ENCODE peak calls at places on chromosomes 4 and X, in five cellular contexts. One of them, this sample, is unnamed.
A peak's percentile ranks its signal among the peaks of the same experiment; 100 is the strongest.

GRCh38 chrX:24332868-24333267 is 19.0 kb upstream of the SUPT20HL2 start:
- DNase-seq in Daoy: no peak
- DNase-seq in adipocyte: peak; percentile 1
- DNase-seq in posterior cingulate gyrus: no peak
- DNase-seq in H1: no peak
- DNase-seq in this sample: no peak

GRCh38 chr4:23455482-23455881 is 434.4 kb downstream of the PPARGC1A start:
- DNase-seq in adipocyte: no peak
- DNase-seq in H1: peak; percentile 13
- DNase-seq in Daoy: peak; percentile 14
- DNase-seq in posterior cingulate gyrus: no peak
- DNase-seq in this sample: no peak

GRCh38 chrX:50081282-50081955 is 119.4 kb downstream of the AKAP4 start:
- DNase-seq in adipocyte: peak; percentile 30
- DNase-seq in Daoy: peak; percentile 15
- DNase-seq in posterior cingulate gyrus: no peak
- DNase-seq in H1: no peak
- DNase-seq in this sample: peak; percentile 3

GRCh38 chrX:39967348-39967747 is 130.4 kb downstream of the BCOR start:
- DNase-seq in adipocyte: no peak
- DNase-seq in H1: no peak
- DNase-seq in posterior cingulate gyrus: no peak
- DNase-seq in Daoy: no peak
- DNase-seq in this sample: no peak

GRCh38 chr4:105991726-105992125 is 96.5 kb downstream of the NPNT start:
- DNase-seq in H1: no peak
- DNase-seq in adipocyte: no peak
- DNase-seq in Daoy: no peak
- DNase-seq in posterior cingulate gyrus: no peak
- DNase-seq in this sample: no peak

GRCh38 chr4:137180349-137180748 is 351.9 kb downstream of the PCDH18 start:
- DNase-seq in Daoy: peak; percentile 0
- DNase-seq in H1: peak; percentile 17
- DNase-seq in posterior cingulate gyrus: no peak
- DNase-seq in adipocyte: no peak
- DNase-seq in this sample: no peak

GRCh38 chrX:70089575-70090297 is 27.5 kb downstream of the OTUD6A start:
- DNase-seq in Daoy: peak; percentile 11
- DNase-seq in H1: no peak
- DNase-seq in adipocyte: no peak
- DNase-seq in posterior cingulate gyrus: no peak
- DNase-seq in this sample: no peak

GRCh38 chr4:145736241-145736831 is 56.4 kb downstream of the C4orf51 start:
- DNase-seq in Daoy: no peak
- DNase-seq in adipocyte: no peak
- DNase-seq in H1: no peak
- DNase-seq in posterior cingulate gyrus: no peak
- DNase-seq in this sample: peak; percentile 69

GRCh38 chr4:2245787-2246275 is 3.9 kb upstream of the HAUS3 start:
- DNase-seq in posterior cingulate gyrus: no peak
- DNase-seq in H1: no peak
- DNase-seq in Daoy: no peak
- DNase-seq in adipocyte: no peak
- DNase-seq in this sample: no peak

GRCh38 chr4:185424905-185425599 is 712 bp downstream of the UFSP2 start:
- DNase-seq in posterior cingulate gyrus: no peak
- DNase-seq in H1: no peak
- DNase-seq in Daoy: no peak
- DNase-seq in adipocyte: peak; percentile 21
- DNase-seq in this sample: no peak

GRCh38 chr4:152342293-152342692 is 193.6 kb downstream of the FBXW7 start:
- DNase-seq in posterior cingulate gyrus: no peak
- DNase-seq in H1: no peak
- DNase-seq in Daoy: peak; percentile 11
- DNase-seq in adipocyte: no peak
- DNase-seq in this sample: no peak

GRCh38 chr4:27066591-27066990 is 205.9 kb downstream of the STIM2 start:
- DNase-seq in adipocyte: no peak
- DNase-seq in posterior cingulate gyrus: no peak
- DNase-seq in Daoy: no peak
- DNase-seq in H1: no peak
- DNase-seq in this sample: no peak

GRCh38 chr4:575281-576141 is 584 bp downstream of the TMEM271 start:
- DNase-seq in adipocyte: peak; percentile 42
- DNase-seq in H1: peak; percentile 47
- DNase-seq in posterior cingulate gyrus: no peak
- DNase-seq in Daoy: peak; percentile 29
- DNase-seq in this sample: peak; percentile 33

GRCh38 chrX:39309721-39310152 is 508.5 kb downstream of the MID1IP1 start:
- DNase-seq in Daoy: peak; percentile 60
- DNase-seq in H1: no peak
- DNase-seq in posterior cingulate gyrus: no peak
- DNase-seq in adipocyte: no peak
- DNase-seq in this sample: no peak

GRCh38 chr4:141657550-141657949 is 21.2 kb downstream of the IL15 start:
- DNase-seq in posterior cingulate gyrus: no peak
- DNase-seq in adipocyte: no peak
- DNase-seq in H1: no peak
- DNase-seq in Daoy: no peak
- DNase-seq in this sample: no peak

GRCh38 chr4:76377481-76377901 is 43.5 kb downstream of the CCDC158 start:
- DNase-seq in posterior cingulate gyrus: no peak
- DNase-seq in Daoy: no peak
- DNase-seq in adipocyte: no peak
- DNase-seq in H1: no peak
- DNase-seq in this sample: no peak

GRCh38 chrX:103722505-103722904 is 11.8 kb downstream of the TMEM31 start:
- DNase-seq in H1: no peak
- DNase-seq in adipocyte: peak; percentile 41
- DNase-seq in posterior cingulate gyrus: no peak
- DNase-seq in Daoy: no peak
- DNase-seq in this sample: peak; percentile 18

GRCh38 chr4:183008492-183008891 is 90.6 kb upstream of the WWC2 start:
- DNase-seq in posterior cingulate gyrus: no peak
- DNase-seq in Daoy: no peak
- DNase-seq in H1: no peak
- DNase-seq in adipocyte: no peak
- DNase-seq in this sample: no peak

GRCh38 chrX:46444011-46444410 is 101.2 kb downstream of the ZNF674 start:
- DNase-seq in Daoy: peak; percentile 83
- DNase-seq in adipocyte: peak; percentile 58
- DNase-seq in posterior cingulate gyrus: no peak
- DNase-seq in H1: no peak
- DNase-seq in this sample: peak; percentile 65

GRCh38 chr4:160213377-160213776 is 1110.5 kb downstream of the RAPGEF2 start:
- DNase-seq in H1: no peak
- DNase-seq in adipocyte: no peak
- DNase-seq in posterior cingulate gyrus: no peak
- DNase-seq in Daoy: no peak
- DNase-seq in this sample: no peak

GRCh38 chrX:100946521-100946920 is 17.8 kb upstream of the XKRX start:
- DNase-seq in adipocyte: no peak
- DNase-seq in Daoy: no peak
- DNase-seq in H1: no peak
- DNase-seq in posterior cingulate gyrus: no peak
- DNase-seq in this sample: peak; percentile 41

GRCh38 chrX:97668126-97668525 is 784.4 kb downstream of the RPA4 start:
- DNase-seq in posterior cingulate gyrus: no peak
- DNase-seq in Daoy: no peak
- DNase-seq in adipocyte: no peak
- DNase-seq in H1: no peak
- DNase-seq in this sample: no peak

GRCh38 chrX:40154229-40154852 is 56.6 kb upstream of the BCOR start:
- DNase-seq in H1: no peak
- DNase-seq in posterior cingulate gyrus: no peak
- DNase-seq in adipocyte: peak; percentile 48
- DNase-seq in Daoy: peak; percentile 55
- DNase-seq in this sample: peak; percentile 23

GRCh38 chr4:55272576-55272975 is 73.5 kb upstream of the SRD5A3 start:
- DNase-seq in posterior cingulate gyrus: no peak
- DNase-seq in adipocyte: no peak
- DNase-seq in H1: no peak
- DNase-seq in Daoy: no peak
- DNase-seq in this sample: no peak

GRCh38 chrX:13266641-13267420 is 53.0 kb downstream of the ATXN3L start:
- DNase-seq in Daoy: no peak
- DNase-seq in posterior cingulate gyrus: no peak
- DNase-seq in adipocyte: no peak
- DNase-seq in H1: no peak
- DNase-seq in this sample: no peak

GRCh38 chr4:21790437-21791029 is 158.0 kb downstream of the KCNIP4 start:
- DNase-seq in posterior cingulate gyrus: no peak
- DNase-seq in H1: no peak
- DNase-seq in adipocyte: peak; percentile 80
- DNase-seq in Daoy: no peak
- DNase-seq in this sample: peak; percentile 32

GRCh38 chr4:76733380-76733779 is 164.6 kb downstream of the SOWAHB start:
- DNase-seq in Daoy: no peak
- DNase-seq in posterior cingulate gyrus: no peak
- DNase-seq in adipocyte: no peak
- DNase-seq in H1: peak; percentile 57
- DNase-seq in this sample: no peak

GRCh38 chrX:15216280-15216679 is 53.6 kb downstream of the ASB9 start:
- DNase-seq in H1: no peak
- DNase-seq in Daoy: no peak
- DNase-seq in adipocyte: no peak
- DNase-seq in posterior cingulate gyrus: no peak
- DNase-seq in this sample: no peak

GRCh38 chr4:126850286-126850685 is 782.5 kb upstream of the INTU start:
- DNase-seq in H1: no peak
- DNase-seq in posterior cingulate gyrus: no peak
- DNase-seq in Daoy: peak; percentile 81
- DNase-seq in adipocyte: peak; percentile 74
- DNase-seq in this sample: peak; percentile 62

GRCh38 chr4:187617117-187617516 is 378.5 kb upstream of the ZFP42 start:
- DNase-seq in H1: no peak
- DNase-seq in Daoy: no peak
- DNase-seq in posterior cingulate gyrus: no peak
- DNase-seq in adipocyte: peak; percentile 69
- DNase-seq in this sample: peak; percentile 13

GRCh38 chrX:68204639-68205038 is 228.7 kb downstream of the OPHN1 start:
- DNase-seq in H1: no peak
- DNase-seq in Daoy: no peak
- DNase-seq in adipocyte: no peak
- DNase-seq in posterior cingulate gyrus: no peak
- DNase-seq in this sample: no peak

GRCh38 chr4:121454251-121454979 is 73.6 kb upstream of the QRFPR start:
- DNase-seq in H1: no peak
- DNase-seq in posterior cingulate gyrus: no peak
- DNase-seq in Daoy: no peak
- DNase-seq in adipocyte: no peak
- DNase-seq in this sample: no peak

GRCh38 chr4:169594560-169595195 is 17.7 kb downstream of the NEK1 start:
- DNase-seq in posterior cingulate gyrus: no peak
- DNase-seq in adipocyte: no peak
- DNase-seq in H1: no peak
- DNase-seq in Daoy: no peak
- DNase-seq in this sample: no peak

GRCh38 chr4:122481766-122482405 is 25.4 kb upstream of the IL2 start:
- DNase-seq in Daoy: no peak
- DNase-seq in H1: no peak
- DNase-seq in posterior cingulate gyrus: no peak
- DNase-seq in adipocyte: peak; percentile 17
- DNase-seq in this sample: peak; percentile 10

GRCh38 chr4:8399298-8399697 is 41.2 kb downstream of the ACOX3 start:
- DNase-seq in H1: no peak
- DNase-seq in adipocyte: no peak
- DNase-seq in posterior cingulate gyrus: no peak
- DNase-seq in Daoy: no peak
- DNase-seq in this sample: no peak

GRCh38 chr4:107709916-107710315 is 10.1 kb downstream of the PAPSS1 start:
- DNase-seq in H1: no peak
- DNase-seq in adipocyte: no peak
- DNase-seq in posterior cingulate gyrus: no peak
- DNase-seq in Daoy: no peak
- DNase-seq in this sample: no peak

GRCh38 chr4:67744561-67745283 is 9.5 kb downstream of the GNRHR start:
- DNase-seq in posterior cingulate gyrus: no peak
- DNase-seq in adipocyte: peak; percentile 29
- DNase-seq in H1: no peak
- DNase-seq in Daoy: no peak
- DNase-seq in this sample: no peak

This sample was measured in fibroblast of gingiva.